ENCODE peak calls at places on chromosomes 1 and 21, in four cellular contexts. Y, A, L and X are unnamed samples.

GRCh38 chr21:43986544-43987451 is 25.3 kb upstream of the TRAPPC10 start:
- DNase-seq in A (no peak), Y (no peak), L (no peak), X (no peak)

GRCh38 chr1:52706136-52706670 is 8.1 kb upstream of the COA7 start:
- DNase-seq in A (no peak), L (no peak), Y (no peak), X (no peak)

GRCh38 chr1:112263464-112263863 is 132.6 kb upstream of the CTTNBP2NL start:
- DNase-seq in Y (no peak), L (no peak), A (no peak), X (no peak)

GRCh38 chr1:26275580-26276431 is 4.1 kb upstream of the SH3BGRL3 start:
- DNase-seq in A (peak; percentile 59), L (peak; percentile 91), Y (peak; percentile 84), X (no peak)

GRCh38 chr1:19010995-19011696 is 54.7 kb upstream of the IFFO2 start:
- DNase-seq in Y (no peak), L (no peak), A (peak; percentile 95), X (peak; percentile 43)

GRCh38 chr1:156214024-156214748 is 1.4 kb downstream of the PMF1 start:
- DNase-seq in A (peak; percentile 45), Y (peak; percentile 46), L (no peak), X (no peak)

GRCh38 chr21:46438241-46438640 is 20.4 kb upstream of the DIP2A start:
- DNase-seq in L (no peak), A (no peak), Y (no peak), X (no peak)

GRCh38 chr1:155871390-155871789 is 12.0 kb downstream of the SYT11 start:
- DNase-seq in A (no peak), Y (no peak), L (no peak), X (no peak)

GRCh38 chr1:220904861-220905260 is 25.6 kb downstream of the HLX start:
- DNase-seq in Y (no peak), L (no peak), A (no peak), X (no peak)

GRCh38 chr21:43361493-43362296 is 65.2 kb downstream of the SIK1 start:
- DNase-seq in A (no peak), L (no peak), Y (no peak), X (peak; percentile 73)

GRCh38 chr21:43323244-43324005 is 103.5 kb downstream of the SIK1 start:
- DNase-seq in Y (no peak), A (no peak), L (no peak), X (no peak)

GRCh38 chr1:151991663-151992344 is 1.9 kb downstream of the S100A10 start:
- DNase-seq in Y (no peak), A (no peak), L (no peak), X (no peak)

GRCh38 chr1:232627171-232627570 is 2.8 kb downstream of the SIPA1L2 start:
- DNase-seq in L (no peak), A (no peak), Y (no peak), X (no peak)

GRCh38 chr1:40818264-40818961 is 34.8 kb downstream of the KCNQ4 start:
- DNase-seq in L (peak; percentile 97), Y (peak; percentile 77), A (no peak), X (no peak)

GRCh38 chr21:27759091-27759659 is 792.3 kb upstream of the ADAMTS5 start:
- DNase-seq in Y (no peak), A (no peak), L (peak; percentile 68), X (no peak)

GRCh38 chr1:240516069-240516468 is 95.9 kb downstream of the GREM2 start:
- DNase-seq in L (no peak), A (no peak), Y (no peak), X (no peak)

GRCh38 chr1:87941292-87941946 is 612.7 kb downstream of the LMO4 start:
- DNase-seq in L (no peak), Y (no peak), A (no peak), X (no peak)

GRCh38 chr21:41506005-41506404 is 2.0 kb downstream of the TMPRSS2 start:
- DNase-seq in L (no peak), A (no peak), Y (no peak), X (no peak)

GRCh38 chr1:82901118-82901517 is 1097.8 kb downstream of the TTLL7 start:
- DNase-seq in A (no peak), Y (no peak), L (no peak), X (no peak)

GRCh38 chr1:20151906-20152598 is 12.9 kb downstream of the PLA2G2F start:
- DNase-seq in L (peak; percentile 90), Y (peak; percentile 98), A (peak; percentile 60), X (no peak)

DNA sequence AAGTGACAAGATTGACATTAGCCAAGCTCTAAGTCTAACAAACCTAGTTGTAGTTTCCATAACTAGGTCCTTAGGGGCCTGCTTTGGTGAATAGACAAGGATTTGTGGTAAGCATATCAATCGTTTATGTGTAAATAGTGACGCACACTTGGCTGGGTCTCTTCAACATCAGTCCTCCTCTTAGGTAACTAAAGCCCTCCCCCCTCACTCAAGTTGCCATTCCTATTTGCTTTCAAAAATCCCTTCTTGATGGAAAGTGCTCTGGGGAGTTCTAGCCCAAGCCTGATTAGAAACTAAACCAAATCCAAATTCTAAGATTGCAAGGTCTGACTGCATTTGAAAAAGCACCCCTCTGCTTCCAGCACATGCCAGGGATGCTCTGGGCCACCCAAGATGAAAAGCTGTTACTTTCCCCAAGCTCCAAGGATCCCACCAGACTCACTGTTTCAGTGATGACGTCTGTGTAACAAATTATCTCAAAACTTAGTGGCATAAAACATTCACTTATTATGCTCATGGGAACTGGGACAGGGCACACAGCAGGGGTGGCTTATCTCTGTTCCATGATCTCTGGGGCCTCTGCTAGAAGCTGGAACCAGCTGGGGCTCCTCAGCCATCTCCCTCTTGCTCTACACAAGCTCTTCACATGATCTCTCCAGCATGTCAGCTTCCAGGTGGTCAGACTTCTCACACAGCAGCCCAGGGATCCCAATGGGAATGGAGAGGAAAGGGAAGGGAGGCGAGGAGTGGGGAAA is 74.1 kb downstream of the RRAGC start:
- DNase-seq in L (no peak), A (no peak), Y (peak; percentile 62), X (no peak)
- TF ChIP-seq CREM in L (no peak), A (no peak), Y (no peak), X (no peak)

GRCh38 chr1:28927442-28928305 is 13.3 kb downstream of the EPB41 start:
- DNase-seq in Y (no peak), L (no peak), A (no peak), X (peak; percentile 21)
- TF ChIP-seq ESRRA in Y (peak; percentile 8), L (no peak), A (no peak), X (no peak)

GRCh38 chr1:30412241-30413110 is 310.9 kb downstream of the MATN1 start:
- DNase-seq in Y (no peak), A (no peak), L (no peak), X (no peak)
- TF ChIP-seq CREM in Y (no peak), A (no peak), L (no peak), X (no peak)

GRCh38 chr1:77956464-77956863 is 22.4 kb downstream of the FUBP1 start:
- DNase-seq in Y (no peak), L (no peak), A (no peak), X (no peak)

GRCh38 chr1:77958391-77958790 is 20.5 kb downstream of the FUBP1 start:
- DNase-seq in Y (no peak), A (no peak), L (no peak), X (no peak)

GRCh38 chr1:77961392-77961791 is 17.5 kb downstream of the FUBP1 start:
- DNase-seq in A (no peak), Y (no peak), L (no peak), X (no peak)

GRCh38 chr1:77955709-77956108 is 23.2 kb downstream of the FUBP1 start:
- DNase-seq in A (no peak), L (no peak), Y (no peak), X (no peak)

GRCh38 chr1:77958850-77959249 is 20.0 kb downstream of the FUBP1 start:
- DNase-seq in Y (no peak), A (no peak), L (no peak), X (no peak)
- TF ChIP-seq ESRRA in Y (no peak), A (no peak), L (no peak), X (no peak)